ENCODE peak calls at places on chromosomes 5 and 9, in four cellular contexts. O is astrocyte, W is mammary epithelial cell, X is endothelial cell of umbilical vein. P is an unnamed sample. For H3K4me1, the result is how much of the 10 kb centered on the place peaks cover.

GRCh38 chr5:127942246-127943060 is 141.1 kb upstream of the SLC12A2 start:
- DNase-seq in O (peak), W (peak), X (peak), P (peak)

GRCh38 chr5:144336619-144337018 is 165.9 kb downstream of the KCTD16 start:
- DNase-seq in O (no peak), W (no peak), X (no peak), P (peak)

GRCh38 chr5:61626639-61627282 is 294.7 kb downstream of the ZSWIM6 start:
- DNase-seq in O (no peak), W (no peak), X (no peak), P (no peak)

GRCh38 chr9:37969558-37970300 is 65.8 kb upstream of the SLC25A51 start:
- DNase-seq in O (no peak), W (no peak), X (no peak), P (no peak)

GRCh38 chr5:123763201-123763600 is 251.2 kb downstream of the CSNK1G3 start:
- DNase-seq in O (no peak), W (no peak), X (no peak), P (no peak)

GRCh38 chr5:38387161-38387560 is 128.8 kb downstream of the EGFLAM start:
- DNase-seq in O (no peak), W (no peak), X (no peak), P (no peak)

GRCh38 chr5:126884269-126884819 is 107.4 kb downstream of the LMNB1 start:
- DNase-seq in O (peak), W (peak), X (peak), P (peak)

GRCh38 chr5:133562554-133562953 is 49.8 kb downstream of the FSTL4 start:
- DNase-seq in O (no peak), W (no peak), X (no peak), P (no peak)

GRCh38 chr5:134411546-134412266 is at the start of gene CDKN2AIPNL:
- DNase-seq in O (peak), W (peak), X (peak), P (peak)

GRCh38 chr5:173016621-173017046 is 33.1 kb downstream of the ATP6V0E1 start:
- DNase-seq in O (peak), W (peak), X (peak), P (peak)

GRCh38 chr5:170095687-170096086 is 10.0 kb upstream of the FOXI1 start:
- DNase-seq in O (no peak), W (no peak), X (peak), P (no peak)

GRCh38 chr9:76835571-76836283 is 70.2 kb downstream of the PRUNE2 start:
- DNase-seq in O (peak), W (no peak), X (no peak), P (peak)

GRCh38 chr9:91419222-91420191 is 4.1 kb downstream of the NFIL3 start:
- DNase-seq in O (peak), W (peak), X (peak), P (peak)

GRCh38 chr5:22908129-22908528 is 55.0 kb upstream of the CDH12 start:
- DNase-seq in O (no peak), W (peak), X (no peak), P (no peak)

GRCh38 chr9:89390578-89390977 is 72.3 kb downstream of the SECISBP2 start:
- DNase-seq in O (no peak), W (no peak), X (no peak), P (no peak)

GRCh38 chr5:178434016-178434761 is 156.0 kb downstream of the COL23A1 start:
- DNase-seq in O (no peak), W (no peak), X (no peak), P (no peak)

GRCh38 chr5:143506881-143507552 is 103.5 kb upstream of the NR3C1 start:
- DNase-seq in O (peak), W (peak), X (peak), P (peak)

GRCh38 chr5:112353678-112354077 is 65.4 kb downstream of the EPB41L4A start:
- DNase-seq in O (no peak), W (no peak), X (no peak), P (no peak)

GRCh38 chr5:132012385-132013005 is 1.0 kb upstream of the ACSL6 start:
- DNase-seq in O (peak), W (peak), X (peak), P (peak)

GRCh38 chr5:6719896-6720560 is 6.8 kb downstream of the TENT4A start:
- DNase-seq in O (peak), W (no peak), X (no peak), P (no peak)

GRCh38 chr5:40627708-40628107 is 52.0 kb upstream of the PTGER4 start:
- DNase-seq in O (peak), W (no peak), X (no peak), P (peak)

GRCh38 chr9:36728651-36729520 is 156.2 kb downstream of the MELK start:
- DNase-seq in O (peak), W (peak), X (peak), P (peak)

GRCh38 chr5:147688965-147689364 is 93.6 kb downstream of the JAKMIP2 start:
- DNase-seq in O (peak), W (no peak), X (no peak), P (peak)

GRCh38 chr5:146903789-146904188 is 25.2 kb upstream of the PPP2R2B start:
- DNase-seq in O (no peak), W (peak), X (no peak), P (no peak)

GRCh38 chr5:123916331-123917121 is 404.5 kb downstream of the CSNK1G3 start:
- DNase-seq in O (peak), W (peak), X (peak), P (peak)

GRCh38 chr5:155954739-155955445 is 372.1 kb upstream of the SGCD start:
- DNase-seq in O (peak), W (no peak), X (no peak), P (no peak)

DNA sequence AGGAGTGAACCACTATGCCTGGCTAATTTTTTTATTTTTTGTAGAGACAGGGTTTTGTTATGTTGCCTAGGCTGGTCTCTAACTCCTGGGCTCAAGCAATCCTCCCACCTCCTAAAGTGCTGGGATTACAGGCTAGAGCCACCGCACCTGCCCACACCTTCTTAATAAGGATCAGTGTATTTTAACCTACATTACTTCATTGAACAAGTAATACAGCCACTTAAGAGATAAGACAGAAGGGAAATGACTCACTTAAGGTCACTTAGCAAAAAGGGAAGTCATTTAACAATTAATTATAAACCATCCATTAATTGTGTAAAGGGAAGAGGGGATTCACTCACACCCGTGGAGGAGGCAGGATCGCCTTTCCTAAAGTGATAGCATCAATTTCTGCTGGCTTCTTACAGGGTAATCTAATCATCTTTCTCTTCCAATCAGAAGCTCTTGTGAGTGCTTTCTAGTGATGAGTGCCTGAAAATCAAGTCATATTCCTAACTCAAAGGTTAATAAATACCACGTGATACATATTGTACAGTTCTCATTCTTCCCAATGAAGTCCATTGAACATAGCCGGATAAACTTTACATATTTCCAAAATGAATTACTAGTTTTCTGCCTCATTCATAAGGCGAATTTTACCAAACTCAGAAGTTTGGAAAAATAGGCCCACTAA is 3.5 kb downstream of the FBXW11 start:
- DNase-seq in O (no peak), W (no peak), X (peak), P (no peak)
- H3K4me3 ChIP-seq in O (no peak), W (no peak), X (no peak), P (peak)

GRCh38 chr9:109845178-109845577 is 65.2 kb downstream of the PALM2AKAP2 start:
- DNase-seq in O (no peak), W (no peak), X (no peak), P (no peak)
- H3K4me1 ChIP-seq in O (under half), W (under half), X (under half), P (under half)

DNA sequence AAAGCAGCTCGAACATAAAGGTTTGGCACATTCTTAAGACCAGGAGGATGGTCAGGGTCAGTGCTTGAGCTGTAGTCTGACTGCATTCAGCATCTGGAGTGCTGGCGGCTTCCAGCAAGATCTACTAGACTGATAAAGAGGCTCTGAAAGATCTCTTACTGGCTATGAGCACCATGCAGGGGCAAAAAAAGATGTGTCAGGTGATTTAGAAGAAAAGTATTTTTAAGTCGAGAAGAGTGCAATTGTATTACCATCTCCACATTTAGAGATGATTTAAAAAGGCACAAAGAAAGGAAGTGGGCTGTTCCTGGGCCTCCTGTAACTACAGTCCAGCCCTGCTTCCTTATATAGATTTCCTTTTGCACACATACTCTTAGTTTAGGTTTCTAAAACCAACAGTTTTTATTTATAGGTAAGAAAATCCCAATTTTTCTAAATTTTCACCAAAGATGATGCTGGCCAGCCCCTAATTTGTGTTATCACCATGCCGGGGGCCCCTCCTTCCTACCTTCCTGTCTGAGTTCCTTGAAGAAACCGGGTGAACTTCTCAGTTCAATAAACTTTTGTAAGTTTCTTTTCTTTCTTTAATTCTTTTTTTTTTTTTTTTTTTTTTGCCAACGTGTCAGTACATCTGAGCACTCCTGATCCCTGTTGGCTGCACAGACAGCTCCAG is 65.9 kb upstream of the PLPP1 start:
- DNase-seq in O (peak), W (no peak), X (peak), P (peak)
- H3K9ac ChIP-seq in O (peak), W (no peak), X (peak), P (peak)

DNA sequence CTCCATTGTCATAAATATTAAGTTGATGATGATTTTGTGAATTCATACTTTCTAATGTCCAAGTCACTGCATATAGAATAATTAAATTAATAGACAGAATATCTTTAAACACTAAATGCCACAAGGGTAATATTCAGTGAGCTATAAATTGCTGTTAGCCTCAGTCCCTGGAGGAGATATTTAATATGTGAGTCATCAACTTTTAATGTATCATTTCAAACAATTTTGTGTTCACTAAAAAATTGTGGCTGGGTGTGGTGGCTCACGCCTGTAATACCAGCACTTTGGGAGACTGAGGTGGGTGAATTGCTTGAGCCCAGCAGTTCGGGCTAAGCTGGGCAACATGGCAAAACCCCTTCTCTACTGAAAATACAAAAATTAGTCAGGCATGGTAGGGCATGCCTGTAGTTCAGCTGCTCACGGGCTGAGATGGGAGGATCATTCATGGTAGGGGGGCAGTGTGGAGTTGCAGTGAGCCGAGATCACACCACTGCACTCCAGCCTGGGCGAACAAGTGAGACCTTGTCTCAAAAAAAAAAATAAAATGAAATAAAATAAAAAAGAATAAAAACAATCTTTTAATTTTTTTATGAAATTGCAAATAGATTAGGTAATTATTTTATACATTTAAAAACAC is 717.3 kb upstream of the CHD1 start:
- DNase-seq in O (peak), W (no peak), X (no peak), P (no peak)
- H3K4me3 ChIP-seq in O (no peak), W (no peak), X (no peak), P (no peak)

GRCh38 chr9:133876144-133876543 is 116.0 kb downstream of the VAV2 start:
- DNase-seq in O (no peak), W (no peak), X (no peak), P (no peak)
- H3K4me1 ChIP-seq in O (under half), W (half or more), X (under half), P (under half)

GRCh38 chr5:27911216-27911615 is 872.8 kb upstream of the CDH9 start:
- DNase-seq in O (no peak), W (peak), X (peak), P (no peak)
- H3K9ac ChIP-seq in O (no peak), W (no peak), X (no peak), P (no peak)

DNA sequence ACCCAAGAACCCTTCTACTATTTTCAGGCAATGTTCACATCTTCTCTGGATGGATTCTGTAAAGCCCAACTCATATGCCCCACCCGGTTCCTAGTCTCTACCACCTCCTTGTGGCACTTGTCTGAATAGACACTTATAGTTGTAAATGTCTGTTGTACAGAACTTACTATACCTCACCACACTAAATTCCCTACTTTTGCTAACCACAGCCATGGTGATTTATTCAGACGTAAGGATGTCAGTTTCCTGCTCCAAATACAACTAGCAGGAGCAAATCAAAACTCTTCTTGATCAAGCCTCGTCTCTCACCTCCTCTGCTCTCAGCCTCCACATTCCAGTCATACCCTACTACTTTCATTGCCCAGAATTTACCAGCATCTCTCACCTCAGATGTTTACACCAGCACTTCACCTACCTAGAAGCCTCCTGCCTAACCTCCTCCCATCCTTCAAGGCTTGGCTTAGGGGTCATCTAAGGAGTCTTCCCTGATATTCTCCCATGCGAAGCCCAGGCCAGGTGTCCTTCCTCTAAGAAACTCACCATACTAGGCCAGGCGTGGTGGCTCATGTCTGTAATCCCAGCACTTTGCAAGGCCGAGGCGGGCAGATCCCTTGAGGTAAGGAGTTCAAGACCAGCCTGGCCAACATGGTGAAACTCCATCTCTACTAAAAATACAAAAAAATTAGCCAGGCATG is 75.5 kb downstream of the MAPKAP1 start:
- DNase-seq in O (peak), W (peak), X (peak), P (peak)
- H3K4me3 ChIP-seq in O (no peak), W (no peak), X (no peak), P (no peak)

P was measured in adipocyte.